ENCODE peak calls at places on chromosomes 6 and 20, in four cellular contexts. One of them, this sample, is unnamed.

GRCh38 chr6:40461643-40462042 is 125.5 kb downstream of the LRFN2 start:
- DNase-seq in astrocyte of the spinal cord: no peak
- DNase-seq in B cell: no peak
- DNase-seq in GM06990: no peak
- DNase-seq in this sample: no peak

GRCh38 chr6:19356692-19357091 is 480.5 kb upstream of the ID4 start:
- DNase-seq in astrocyte of the spinal cord: no peak
- DNase-seq in B cell: no peak
- DNase-seq in GM06990: no peak
- DNase-seq in this sample: no peak

GRCh38 chr6:968791-969190 is 275.9 kb upstream of the EXOC2 start:
- DNase-seq in astrocyte of the spinal cord: no peak
- DNase-seq in B cell: no peak
- DNase-seq in GM06990: no peak
- DNase-seq in this sample: no peak

GRCh38 chr20:37220796-37221195 is 40.8 kb downstream of the GHRH start:
- DNase-seq in astrocyte of the spinal cord: no peak
- DNase-seq in B cell: no peak
- DNase-seq in GM06990: no peak
- DNase-seq in this sample: no peak

GRCh38 chr20:50191566-50192363 is 1.1 kb downstream of the CEBPB start:
- DNase-seq in astrocyte of the spinal cord: peak
- DNase-seq in B cell: peak
- DNase-seq in GM06990: peak
- DNase-seq in this sample: peak

GRCh38 chr6:35955071-35955470 is 34.2 kb upstream of the SRPK1 start:
- DNase-seq in astrocyte of the spinal cord: no peak
- DNase-seq in B cell: no peak
- DNase-seq in GM06990: no peak
- DNase-seq in this sample: no peak

GRCh38 chr20:53643031-53643832 is 49.6 kb upstream of the ZNF217 start:
- DNase-seq in astrocyte of the spinal cord: peak
- DNase-seq in B cell: peak
- DNase-seq in GM06990: peak
- DNase-seq in this sample: peak

GRCh38 chr6:37137201-37137880 is 32.6 kb upstream of the PIM1 start:
- DNase-seq in astrocyte of the spinal cord: peak
- DNase-seq in B cell: no peak
- DNase-seq in GM06990: no peak
- DNase-seq in this sample: peak

GRCh38 chr6:144466716-144467115 is 181.6 kb downstream of the UTRN start:
- DNase-seq in astrocyte of the spinal cord: no peak
- DNase-seq in B cell: no peak
- DNase-seq in GM06990: no peak
- DNase-seq in this sample: no peak

GRCh38 chr6:97401533-97401932 is 118.5 kb upstream of the MMS22L start:
- DNase-seq in astrocyte of the spinal cord: peak
- DNase-seq in B cell: no peak
- DNase-seq in GM06990: no peak
- DNase-seq in this sample: no peak

GRCh38 chr20:15854871-15855270 is 718.4 kb downstream of the KIF16B start:
- DNase-seq in astrocyte of the spinal cord: no peak
- DNase-seq in B cell: no peak
- DNase-seq in GM06990: no peak
- DNase-seq in this sample: no peak

GRCh38 chr6:133315811-133316210 is 74.7 kb downstream of the EYA4 start:
- DNase-seq in astrocyte of the spinal cord: no peak
- DNase-seq in B cell: no peak
- DNase-seq in GM06990: no peak
- DNase-seq in this sample: no peak

GRCh38 chr6:132085731-132086130 is 134.6 kb upstream of the CCN2 start:
- DNase-seq in astrocyte of the spinal cord: no peak
- DNase-seq in B cell: no peak
- DNase-seq in GM06990: no peak
- DNase-seq in this sample: no peak

GRCh38 chr6:148509152-148509571 is 166.5 kb downstream of the SASH1 start:
- DNase-seq in astrocyte of the spinal cord: peak
- DNase-seq in B cell: no peak
- DNase-seq in GM06990: no peak
- DNase-seq in this sample: no peak

GRCh38 chr6:93120154-93120742 is 299.1 kb downstream of the EPHA7 start:
- DNase-seq in astrocyte of the spinal cord: no peak
- DNase-seq in B cell: no peak
- DNase-seq in GM06990: no peak
- DNase-seq in this sample: no peak

GRCh38 chr20:12383770-12384304 is 466.1 kb downstream of the BTBD3 start:
- DNase-seq in astrocyte of the spinal cord: peak
- DNase-seq in B cell: no peak
- DNase-seq in GM06990: no peak
- DNase-seq in this sample: no peak

GRCh38 chr6:4892785-4893485 is 110.9 kb downstream of the RPP40 start:
- DNase-seq in astrocyte of the spinal cord: no peak
- DNase-seq in B cell: no peak
- DNase-seq in GM06990: no peak
- DNase-seq in this sample: no peak

GRCh38 chr20:775679-776135 is 7.4 kb upstream of the SLC52A3 start:
- DNase-seq in astrocyte of the spinal cord: no peak
- DNase-seq in B cell: no peak
- DNase-seq in GM06990: no peak
- DNase-seq in this sample: peak

GRCh38 chr20:59235226-59235625 is 65.2 kb upstream of the EDN3 start:
- DNase-seq in astrocyte of the spinal cord: no peak
- DNase-seq in B cell: no peak
- DNase-seq in GM06990: no peak
- DNase-seq in this sample: no peak

GRCh38 chr6:54802775-54803631 is 43.6 kb upstream of the FAM83B start:
- DNase-seq in astrocyte of the spinal cord: peak
- DNase-seq in B cell: no peak
- DNase-seq in GM06990: no peak
- DNase-seq in this sample: peak

GRCh38 chr6:169250660-169251059 is 3.0 kb downstream of the THBS2 start:
- DNase-seq in astrocyte of the spinal cord: peak
- DNase-seq in B cell: no peak
- DNase-seq in GM06990: no peak
- DNase-seq in this sample: peak

GRCh38 chr6:7991992-7992815 is 72.0 kb downstream of the BLOC1S5 start:
- DNase-seq in astrocyte of the spinal cord: peak
- DNase-seq in B cell: peak
- DNase-seq in GM06990: peak
- DNase-seq in this sample: peak

GRCh38 chr6:44265003-44265842 is at the start of gene NFKBIE:
- DNase-seq in astrocyte of the spinal cord: peak
- DNase-seq in B cell: peak
- DNase-seq in GM06990: peak
- DNase-seq in this sample: peak
- TF ChIP-seq CTCF in astrocyte of the spinal cord: peak
- TF ChIP-seq CTCF in B cell: peak
- TF ChIP-seq CTCF in GM06990: peak
- TF ChIP-seq CTCF in this sample: peak

GRCh38 chr6:30644769-30645168 is 2.2 kb upstream of the C6orf136 start:
- DNase-seq in astrocyte of the spinal cord: no peak
- DNase-seq in B cell: no peak
- DNase-seq in GM06990: no peak
- DNase-seq in this sample: no peak

GRCh38 chr6:30635834-30636233 is 9.2 kb downstream of the ATAT1 start:
- DNase-seq in astrocyte of the spinal cord: no peak
- DNase-seq in B cell: no peak
- DNase-seq in GM06990: no peak
- DNase-seq in this sample: no peak

GRCh38 chr6:30641048-30641447 is 5.9 kb upstream of the C6orf136 start:
- DNase-seq in astrocyte of the spinal cord: no peak
- DNase-seq in B cell: no peak
- DNase-seq in GM06990: no peak
- DNase-seq in this sample: no peak

GRCh38 chr6:30643656-30644055 is 3.3 kb upstream of the C6orf136 start:
- DNase-seq in astrocyte of the spinal cord: no peak
- DNase-seq in B cell: no peak
- DNase-seq in GM06990: no peak
- DNase-seq in this sample: no peak

DNA sequence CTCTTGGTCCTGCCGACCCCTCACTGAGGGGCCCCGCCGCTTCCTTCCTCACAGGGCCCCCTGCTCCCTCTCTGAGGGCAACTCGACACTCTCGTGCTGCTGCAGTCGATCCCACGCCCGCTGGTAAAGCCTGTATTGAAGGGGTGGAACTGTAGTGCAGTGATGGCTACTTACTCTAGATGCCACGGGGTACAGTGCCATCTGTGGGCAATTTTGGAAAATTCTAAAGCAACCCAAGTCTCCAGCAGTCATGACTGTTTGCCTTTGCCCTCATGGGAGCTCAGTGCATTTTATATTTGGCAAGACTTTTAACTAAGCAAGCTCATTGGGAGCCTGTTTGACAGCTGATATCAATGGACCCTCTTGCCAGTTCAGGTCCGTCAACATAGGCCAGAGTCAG is 6.5 kb upstream of the C6orf136 start:
- DNase-seq in astrocyte of the spinal cord: no peak
- DNase-seq in B cell: no peak
- DNase-seq in GM06990: no peak
- DNase-seq in this sample: no peak
- TF ChIP-seq CTCF in astrocyte of the spinal cord: no peak
- TF ChIP-seq CTCF in B cell: no peak
- TF ChIP-seq CTCF in GM06990: no peak
- TF ChIP-seq CTCF in this sample: no peak

DNA sequence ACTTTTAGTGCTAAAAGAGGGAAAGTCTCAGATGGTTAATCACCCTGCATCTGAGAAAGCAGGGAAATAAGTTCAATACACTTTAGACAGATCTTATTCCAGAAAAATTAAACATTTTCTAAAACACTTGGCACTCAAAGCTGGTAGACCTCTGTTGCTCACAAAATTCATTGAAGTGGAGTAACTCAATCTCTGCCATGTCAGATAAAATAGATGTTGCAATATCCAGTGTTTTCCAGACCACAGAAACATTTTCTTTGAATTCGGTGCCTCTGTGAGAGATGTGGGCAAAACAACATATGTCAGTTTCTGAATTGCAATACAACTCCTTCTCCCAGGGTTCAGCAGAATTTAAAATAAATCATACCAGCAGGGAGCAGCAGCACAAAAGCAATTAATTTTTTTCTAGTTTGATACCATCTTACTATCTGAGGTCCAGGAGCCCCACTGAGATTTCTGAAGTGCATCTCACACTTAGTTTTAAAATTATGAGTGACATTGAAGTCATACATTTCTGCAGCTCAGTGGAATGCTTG is 11.3 kb upstream of the PKHD1 start:
- DNase-seq in astrocyte of the spinal cord: no peak
- DNase-seq in B cell: no peak
- DNase-seq in GM06990: no peak
- DNase-seq in this sample: no peak
- TF ChIP-seq CTCF in astrocyte of the spinal cord: no peak
- TF ChIP-seq CTCF in B cell: no peak
- TF ChIP-seq CTCF in GM06990: no peak
- TF ChIP-seq CTCF in this sample: no peak

DNA sequence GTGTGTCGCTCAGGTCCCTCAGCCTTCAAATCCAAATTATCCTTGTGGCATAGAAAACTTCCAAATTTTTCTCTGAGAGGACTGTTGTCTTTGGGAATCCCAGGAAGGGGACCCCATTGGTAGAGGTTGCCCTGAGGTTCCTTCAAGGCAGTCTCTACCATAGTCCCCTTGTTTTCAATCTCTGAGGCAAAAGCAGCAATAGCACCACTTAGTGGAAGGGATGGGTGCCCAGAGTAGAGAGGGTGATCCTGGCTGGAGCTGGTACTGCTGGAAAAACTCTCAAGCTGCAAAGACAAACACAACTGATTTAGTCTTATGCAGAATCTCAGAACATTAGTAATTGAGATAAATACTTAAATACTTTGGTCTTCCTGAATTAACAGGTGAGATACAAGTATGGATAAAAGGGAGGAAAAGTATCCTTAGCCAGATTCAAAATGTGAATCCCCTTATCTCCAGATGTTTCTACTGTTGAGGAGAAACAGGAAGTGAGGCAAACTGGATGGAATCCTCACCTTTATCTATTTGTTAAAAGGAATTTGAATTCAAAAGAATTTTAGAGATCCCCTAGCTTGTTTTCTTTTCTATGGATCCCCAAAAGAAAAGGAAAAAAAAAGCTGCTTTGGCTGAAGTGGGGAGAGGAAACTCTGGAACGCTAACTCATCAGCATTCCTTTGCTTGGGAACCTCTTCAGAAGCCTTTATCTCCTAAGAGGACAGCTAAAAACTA is 13.4 kb downstream of the ZNF318 start:
- DNase-seq in astrocyte of the spinal cord: no peak
- DNase-seq in B cell: peak
- DNase-seq in GM06990: no peak
- DNase-seq in this sample: peak
- TF ChIP-seq CTCF in astrocyte of the spinal cord: peak
- TF ChIP-seq CTCF in B cell: no peak
- TF ChIP-seq CTCF in GM06990: peak
- TF ChIP-seq CTCF in this sample: no peak

GRCh38 chr20:46592580-46593362 is 42.3 kb upstream of the OCSTAMP start:
- DNase-seq in astrocyte of the spinal cord: no peak
- DNase-seq in B cell: no peak
- DNase-seq in GM06990: no peak
- DNase-seq in this sample: peak
- TF ChIP-seq CTCF in astrocyte of the spinal cord: no peak
- TF ChIP-seq CTCF in B cell: no peak
- TF ChIP-seq CTCF in GM06990: peak
- TF ChIP-seq CTCF in this sample: no peak

GRCh38 chr20:46011631-46012482 is 3.1 kb downstream of the MMP9 start:
- DNase-seq in astrocyte of the spinal cord: no peak
- DNase-seq in B cell: no peak
- DNase-seq in GM06990: peak
- DNase-seq in this sample: peak
- TF ChIP-seq CTCF in astrocyte of the spinal cord: peak
- TF ChIP-seq CTCF in B cell: no peak
- TF ChIP-seq CTCF in GM06990: peak
- TF ChIP-seq CTCF in this sample: peak